ENCODE peak calls at places on chromosomes 16 and 17, in ten cellular contexts. One of them, this sample, is unnamed.

GRCh38 chr16:27217256-27217655 is 13.9 kb downstream of the KDM8 start:
- DNase-seq in body of pancreas: no peak
- DNase-seq in HCEC 1CT: no peak
- DNase-seq in choroid plexus epithelial cell: peak; percentile 84
- DNase-seq in A549: no peak
- DNase-seq in memory B cell: no peak
- DNase-seq in CD8-positive, alpha-beta T cell: no peak
- DNase-seq in immature natural killer cell: no peak
- DNase-seq in NCI-H524 treated with DMSO at 0.1 percent for 48 hours: no peak
- DNase-seq in NCI-H345: no peak
- DNase-seq in this sample: peak; percentile 98

GRCh38 chr16:1527836-1528811 is 5.3 kb upstream of the TMEM204 start:
- DNase-seq in A549: no peak
- DNase-seq in immature natural killer cell: no peak
- DNase-seq in NCI-H524 treated with DMSO at 0.1 percent for 48 hours: no peak
- DNase-seq in memory B cell: no peak
- DNase-seq in HCEC 1CT: no peak
- DNase-seq in choroid plexus epithelial cell: peak; percentile 33
- DNase-seq in NCI-H345: no peak
- DNase-seq in CD8-positive, alpha-beta T cell: no peak
- DNase-seq in body of pancreas: peak; percentile 78
- DNase-seq in this sample: no peak

GRCh38 chr17:61504697-61505096 is 52.5 kb downstream of the TBX4 start:
- DNase-seq in A549: peak; percentile 44
- DNase-seq in NCI-H345: no peak
- DNase-seq in CD8-positive, alpha-beta T cell: no peak
- DNase-seq in choroid plexus epithelial cell: peak; percentile 97
- DNase-seq in HCEC 1CT: peak; percentile 72
- DNase-seq in body of pancreas: no peak
- DNase-seq in NCI-H524 treated with DMSO at 0.1 percent for 48 hours: no peak
- DNase-seq in memory B cell: no peak
- DNase-seq in immature natural killer cell: no peak
- DNase-seq in this sample: no peak

GRCh38 chr17:67606471-67606870 is 111.3 kb upstream of the NOL11 start:
- DNase-seq in NCI-H345: no peak
- DNase-seq in immature natural killer cell: no peak
- DNase-seq in HCEC 1CT: no peak
- DNase-seq in A549: no peak
- DNase-seq in NCI-H524 treated with DMSO at 0.1 percent for 48 hours: no peak
- DNase-seq in body of pancreas: peak; percentile 77
- DNase-seq in choroid plexus epithelial cell: peak; percentile 58
- DNase-seq in CD8-positive, alpha-beta T cell: no peak
- DNase-seq in memory B cell: no peak
- DNase-seq in this sample: peak; percentile 42

GRCh38 chr17:57965521-57966160 is 10.4 kb upstream of the CUEDC1 start:
- DNase-seq in memory B cell: no peak
- DNase-seq in immature natural killer cell: no peak
- DNase-seq in body of pancreas: no peak
- DNase-seq in A549: no peak
- DNase-seq in CD8-positive, alpha-beta T cell: no peak
- DNase-seq in NCI-H345: no peak
- DNase-seq in choroid plexus epithelial cell: no peak
- DNase-seq in NCI-H524 treated with DMSO at 0.1 percent for 48 hours: no peak
- DNase-seq in HCEC 1CT: no peak
- DNase-seq in this sample: no peak

GRCh38 chr16:71467810-71468209 is 5.8 kb upstream of the ZNF23 start:
- DNase-seq in HCEC 1CT: no peak
- DNase-seq in memory B cell: peak; percentile 38
- DNase-seq in NCI-H345: no peak
- DNase-seq in immature natural killer cell: peak; percentile 16
- DNase-seq in NCI-H524 treated with DMSO at 0.1 percent for 48 hours: no peak
- DNase-seq in A549: no peak
- DNase-seq in body of pancreas: no peak
- DNase-seq in CD8-positive, alpha-beta T cell: peak; percentile 24
- DNase-seq in choroid plexus epithelial cell: peak; percentile 42
- DNase-seq in this sample: no peak

GRCh38 chr16:1464894-1465566 is 9.8 kb downstream of the CLCN7 start:
- DNase-seq in NCI-H524 treated with DMSO at 0.1 percent for 48 hours: no peak
- DNase-seq in CD8-positive, alpha-beta T cell: no peak
- DNase-seq in HCEC 1CT: no peak
- DNase-seq in body of pancreas: no peak
- DNase-seq in memory B cell: no peak
- DNase-seq in choroid plexus epithelial cell: no peak
- DNase-seq in A549: no peak
- DNase-seq in NCI-H345: no peak
- DNase-seq in immature natural killer cell: no peak
- DNase-seq in this sample: no peak

GRCh38 chr17:69961488-69962145 is 113.4 kb upstream of the KCNJ16 start:
- DNase-seq in memory B cell: no peak
- DNase-seq in immature natural killer cell: no peak
- DNase-seq in NCI-H524 treated with DMSO at 0.1 percent for 48 hours: no peak
- DNase-seq in choroid plexus epithelial cell: peak; percentile 45
- DNase-seq in HCEC 1CT: no peak
- DNase-seq in NCI-H345: no peak
- DNase-seq in body of pancreas: peak; percentile 4
- DNase-seq in A549: no peak
- DNase-seq in CD8-positive, alpha-beta T cell: no peak
- DNase-seq in this sample: no peak

GRCh38 chr16:86619263-86619935 is 41.0 kb downstream of the FOXL1 start:
- DNase-seq in memory B cell: no peak
- DNase-seq in body of pancreas: no peak
- DNase-seq in immature natural killer cell: no peak
- DNase-seq in NCI-H524 treated with DMSO at 0.1 percent for 48 hours: no peak
- DNase-seq in HCEC 1CT: no peak
- DNase-seq in NCI-H345: peak; percentile 2
- DNase-seq in CD8-positive, alpha-beta T cell: no peak
- DNase-seq in choroid plexus epithelial cell: no peak
- DNase-seq in A549: peak; percentile 38
- DNase-seq in this sample: no peak

GRCh38 chr17:75472119-75472518 is 15.7 kb downstream of the TMEM94 start:
- DNase-seq in body of pancreas: no peak
- DNase-seq in HCEC 1CT: no peak
- DNase-seq in CD8-positive, alpha-beta T cell: no peak
- DNase-seq in immature natural killer cell: no peak
- DNase-seq in memory B cell: no peak
- DNase-seq in NCI-H524 treated with DMSO at 0.1 percent for 48 hours: no peak
- DNase-seq in choroid plexus epithelial cell: no peak
- DNase-seq in NCI-H345: peak; percentile 82
- DNase-seq in A549: no peak
- DNase-seq in this sample: no peak

GRCh38 chr16:30786115-30786935 is 680 bp downstream of the ZNF629 start:
- DNase-seq in memory B cell: no peak
- DNase-seq in NCI-H345: peak; percentile 50
- DNase-seq in A549: peak; percentile 61
- DNase-seq in immature natural killer cell: no peak
- DNase-seq in body of pancreas: peak; percentile 35
- DNase-seq in choroid plexus epithelial cell: peak; percentile 77
- DNase-seq in CD8-positive, alpha-beta T cell: no peak
- DNase-seq in HCEC 1CT: peak; percentile 69
- DNase-seq in NCI-H524 treated with DMSO at 0.1 percent for 48 hours: no peak
- DNase-seq in this sample: no peak

GRCh38 chr17:20105539-20106291 is 96.6 kb downstream of the SPECC1 start:
- DNase-seq in NCI-H524 treated with DMSO at 0.1 percent for 48 hours: no peak
- DNase-seq in HCEC 1CT: no peak
- DNase-seq in NCI-H345: no peak
- DNase-seq in CD8-positive, alpha-beta T cell: no peak
- DNase-seq in immature natural killer cell: no peak
- DNase-seq in memory B cell: no peak
- DNase-seq in choroid plexus epithelial cell: no peak
- DNase-seq in body of pancreas: no peak
- DNase-seq in A549: peak; percentile 24
- DNase-seq in this sample: no peak

GRCh38 chr16:69482410-69482951 is 58.1 kb downstream of the CYB5B start:
- DNase-seq in memory B cell: no peak
- DNase-seq in NCI-H524 treated with DMSO at 0.1 percent for 48 hours: no peak
- DNase-seq in NCI-H345: peak; percentile 89
- DNase-seq in body of pancreas: peak; percentile 8
- DNase-seq in A549: no peak
- DNase-seq in CD8-positive, alpha-beta T cell: no peak
- DNase-seq in choroid plexus epithelial cell: peak; percentile 58
- DNase-seq in HCEC 1CT: no peak
- DNase-seq in immature natural killer cell: no peak
- DNase-seq in this sample: no peak

GRCh38 chr17:70863436-70864248 is 694.3 kb downstream of the KCNJ2 start:
- DNase-seq in body of pancreas: peak; percentile 68
- DNase-seq in HCEC 1CT: no peak
- DNase-seq in A549: no peak
- DNase-seq in immature natural killer cell: no peak
- DNase-seq in NCI-H524 treated with DMSO at 0.1 percent for 48 hours: no peak
- DNase-seq in choroid plexus epithelial cell: peak; percentile 26
- DNase-seq in NCI-H345: no peak
- DNase-seq in memory B cell: no peak
- DNase-seq in CD8-positive, alpha-beta T cell: no peak
- DNase-seq in this sample: no peak

GRCh38 chr16:65975049-65975708 is 391.3 kb upstream of the CDH5 start:
- DNase-seq in NCI-H345: no peak
- DNase-seq in memory B cell: no peak
- DNase-seq in choroid plexus epithelial cell: peak; percentile 73
- DNase-seq in NCI-H524 treated with DMSO at 0.1 percent for 48 hours: no peak
- DNase-seq in HCEC 1CT: peak; percentile 61
- DNase-seq in CD8-positive, alpha-beta T cell: no peak
- DNase-seq in A549: peak; percentile 66
- DNase-seq in body of pancreas: no peak
- DNase-seq in immature natural killer cell: no peak
- DNase-seq in this sample: no peak

This sample was measured in G401.